ENCODE peak calls at places on chromosomes 3 and 15, in ten cellular contexts. K, T, C, I, D, M, Q, N, E and S are unnamed samples. For H3K9me3, the result is how much of the 10 kb centered on the place peaks cover.

GRCh38 chr3:57145852-57146251 is 19.3 kb downstream of the IL17RD start:
- DNase-seq in K (no peak), T (no peak), C (no peak), I (no peak), D (no peak), M (no peak), Q (no peak), N (no peak), E (no peak), S (no peak)

GRCh38 chr3:105369501-105370371 is 3.0 kb downstream of the ALCAM start:
- DNase-seq in K (peak), T (peak), C (peak), I (peak), D (peak), M (peak), Q (peak), N (peak), E (peak), S (peak)

GRCh38 chr3:159586587-159587202 is 401.9 kb upstream of the IL12A start:
- DNase-seq in K (peak), T (peak), C (no peak), I (no peak), D (no peak), M (no peak), Q (no peak), N (peak), E (peak), S (no peak)

GRCh38 chr15:90106522-90107117 is 4.4 kb upstream of the IDH2 start:
- DNase-seq in K (peak), T (peak), C (no peak), I (no peak), D (peak), M (no peak), Q (peak), N (peak), E (peak), S (peak)

GRCh38 chr3:40477671-40478070 is 749 bp downstream of the ZNF619 start:
- DNase-seq in K (no peak), T (no peak), C (no peak), I (no peak), D (no peak), M (no peak), Q (no peak), N (no peak), E (no peak), S (no peak)

GRCh38 chr3:58628823-58629562 is 37.6 kb downstream of the FAM3D start:
- DNase-seq in K (no peak), T (no peak), C (no peak), I (no peak), D (peak), M (peak), Q (no peak), N (peak), E (peak), S (peak)

GRCh38 chr3:49238274-49239127 is 38.5 kb downstream of the C3orf62 start:
- DNase-seq in K (no peak), T (peak), C (no peak), I (peak), D (no peak), M (peak), Q (no peak), N (no peak), E (peak), S (no peak)

GRCh38 chr3:180679178-180680096 is at the start of gene CCDC39:
- DNase-seq in K (peak), T (peak), C (peak), I (no peak), D (peak), M (peak), Q (peak), N (peak), E (peak), S (peak)

GRCh38 chr3:52054689-52055511 is 1.5 kb downstream of the DUSP7 start:
- DNase-seq in K (no peak), T (no peak), C (peak), I (no peak), D (no peak), M (no peak), Q (no peak), N (peak), E (no peak), S (no peak)

GRCh38 chr15:69194854-69195253 is 34.4 kb downstream of the GLCE start:
- DNase-seq in K (no peak), T (no peak), C (no peak), I (no peak), D (no peak), M (no peak), Q (no peak), N (no peak), E (peak), S (no peak)

GRCh38 chr15:88312941-88313579 is 56.5 kb upstream of the NTRK3 start:
- DNase-seq in K (no peak), T (no peak), C (no peak), I (no peak), D (no peak), M (no peak), Q (no peak), N (no peak), E (no peak), S (no peak)

GRCh38 chr3:172246107-172246870 is 202.0 kb downstream of the GHSR start:
- DNase-seq in K (no peak), T (no peak), C (no peak), I (no peak), D (no peak), M (no peak), Q (no peak), N (peak), E (no peak), S (no peak)

GRCh38 chr15:59052915-59053407 is 52.0 kb upstream of the CCNB2 start:
- DNase-seq in K (no peak), T (no peak), C (no peak), I (no peak), D (no peak), M (no peak), Q (no peak), N (no peak), E (no peak), S (no peak)

GRCh38 chr3:194637066-194637465 is 3.8 kb upstream of the TMEM44 start:
- DNase-seq in K (no peak), T (peak), C (no peak), I (no peak), D (no peak), M (no peak), Q (no peak), N (no peak), E (no peak), S (no peak)

GRCh38 chr3:184757010-184757651 is 45.3 kb upstream of the MAGEF1 start:
- DNase-seq in K (no peak), T (no peak), C (no peak), I (no peak), D (peak), M (peak), Q (peak), N (peak), E (peak), S (peak)

GRCh38 chr3:8713901-8714759 is 19.5 kb upstream of the CAV3 start:
- DNase-seq in K (peak), T (no peak), C (no peak), I (no peak), D (no peak), M (no peak), Q (no peak), N (no peak), E (peak), S (no peak)

GRCh38 chr3:124391774-124392173 is 338.5 kb upstream of the UMPS start:
- DNase-seq in K (no peak), T (no peak), C (no peak), I (no peak), D (no peak), M (no peak), Q (no peak), N (no peak), E (no peak), S (no peak)

GRCh38 chr15:76059320-76060097 is at the start of gene TMEM266:
- DNase-seq in K (peak), T (peak), C (no peak), I (no peak), D (peak), M (peak), Q (peak), N (peak), E (peak), S (no peak)

GRCh38 chr3:135084976-135085375 is 289.9 kb downstream of the EPHB1 start:
- DNase-seq in K (no peak), T (no peak), C (no peak), I (peak), D (no peak), M (no peak), Q (no peak), N (no peak), E (no peak), S (no peak)

GRCh38 chr3:106401666-106402319 is 533.0 kb upstream of the CBLB start:
- DNase-seq in K (no peak), T (no peak), C (no peak), I (no peak), D (no peak), M (no peak), Q (no peak), N (no peak), E (peak), S (no peak)

GRCh38 chr3:149004622-149005021 is 13.3 kb downstream of the GYG1 start:
- DNase-seq in K (no peak), T (no peak), C (no peak), I (no peak), D (peak), M (no peak), Q (no peak), N (no peak), E (no peak), S (no peak)

GRCh38 chr15:98505611-98506031 is 142.7 kb upstream of the IGF1R start:
- DNase-seq in K (no peak), T (no peak), C (no peak), I (peak), D (peak), M (peak), Q (peak), N (peak), E (no peak), S (no peak)

GRCh38 chr15:26772588-26773484 is at the start of gene GABRB3:
- DNase-seq in K (peak), T (no peak), C (no peak), I (no peak), D (peak), M (no peak), Q (peak), N (peak), E (peak), S (no peak)

GRCh38 chr15:47157827-47158226 is 559.5 kb upstream of the SEMA6D start:
- DNase-seq in K (no peak), T (no peak), C (no peak), I (no peak), D (no peak), M (no peak), Q (no peak), N (no peak), E (no peak), S (no peak)

GRCh38 chr3:100605358-100605757 is 4.0 kb upstream of the ADGRG7 start:
- DNase-seq in K (no peak), T (no peak), C (no peak), I (no peak), D (no peak), M (no peak), Q (no peak), N (peak), E (no peak), S (no peak)

GRCh38 chr15:65766422-65767263 is 25.4 kb downstream of the DENND4A start:
- DNase-seq in K (no peak), T (no peak), C (no peak), I (no peak), D (no peak), M (no peak), Q (no peak), N (no peak), E (no peak), S (no peak)

GRCh38 chr3:173109143-173109542 is 31.9 kb downstream of the SPATA16 start:
- DNase-seq in K (no peak), T (no peak), C (no peak), I (no peak), D (no peak), M (no peak), Q (no peak), N (no peak), E (no peak), S (no peak)

GRCh38 chr3:39407259-39407629 is 724 bp downstream of the RPSA start:
- DNase-seq in K (no peak), T (no peak), C (no peak), I (no peak), D (no peak), M (no peak), Q (no peak), N (no peak), E (peak), S (peak)

GRCh38 chr15:41891226-41891625 is 2.6 kb downstream of the SPTBN5 start:
- DNase-seq in K (no peak), T (no peak), C (no peak), I (no peak), D (peak), M (no peak), Q (no peak), N (peak), E (no peak), S (no peak)

GRCh38 chr3:62159693-62160092 is 213.7 kb downstream of the FEZF2 start:
- DNase-seq in K (no peak), T (no peak), C (no peak), I (no peak), D (peak), M (peak), Q (peak), N (peak), E (peak), S (no peak)

GRCh38 chr3:172249039-172249438 is 199.2 kb downstream of the GHSR start:
- DNase-seq in K (no peak), T (no peak), C (no peak), I (no peak), D (no peak), M (no peak), Q (no peak), N (no peak), E (peak), S (no peak)

DNA sequence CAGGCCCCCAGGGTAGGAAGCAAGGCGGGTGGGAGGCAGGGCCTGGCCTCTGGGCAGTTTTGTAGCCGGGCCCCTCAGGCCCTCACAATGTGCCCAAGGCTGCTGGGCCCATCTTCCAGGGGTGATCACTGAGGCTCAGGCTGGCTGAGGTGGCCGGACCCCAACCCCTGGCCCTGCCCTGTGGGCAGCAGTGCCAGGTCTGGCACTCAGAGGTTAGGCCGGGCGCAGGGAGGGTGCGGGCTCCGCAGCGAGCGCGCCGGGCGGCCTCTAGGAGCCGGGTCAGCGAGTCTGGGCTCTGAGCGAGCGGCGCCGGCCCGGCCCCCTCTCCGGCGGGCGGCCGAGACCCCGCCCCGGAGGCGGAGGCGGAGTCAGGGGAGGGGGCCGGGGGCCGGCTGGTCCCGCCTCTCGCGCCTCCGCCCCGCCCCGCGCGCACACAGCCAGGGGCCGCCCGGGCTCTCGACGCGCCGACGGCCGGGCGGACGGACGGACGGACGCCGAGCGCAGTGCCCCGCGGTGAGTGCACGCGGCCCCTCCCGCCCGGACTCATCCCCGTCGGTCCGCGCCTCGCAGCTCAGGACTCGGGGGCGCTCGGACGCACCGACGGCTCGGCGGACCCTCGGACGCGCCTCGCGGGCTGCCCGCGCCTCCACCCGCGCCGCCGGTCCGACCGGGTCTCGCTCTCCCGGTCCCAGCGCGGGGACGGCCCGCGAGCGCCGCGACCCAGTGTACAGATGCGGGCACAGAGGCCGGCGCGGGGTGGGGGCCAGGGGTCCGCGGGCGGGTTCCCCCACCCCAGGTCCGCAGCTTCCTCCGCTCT is at the start of gene FBLN2:
- DNase-seq in K (no peak), T (no peak), C (no peak), I (no peak), D (peak), M (no peak), Q (peak), N (peak), E (peak), S (peak)
- H3K4me3 ChIP-seq in K (peak), T (no peak), C (no peak), I (peak), D (peak), M (peak), Q (peak), N (peak), E (peak), S (peak)

DNA sequence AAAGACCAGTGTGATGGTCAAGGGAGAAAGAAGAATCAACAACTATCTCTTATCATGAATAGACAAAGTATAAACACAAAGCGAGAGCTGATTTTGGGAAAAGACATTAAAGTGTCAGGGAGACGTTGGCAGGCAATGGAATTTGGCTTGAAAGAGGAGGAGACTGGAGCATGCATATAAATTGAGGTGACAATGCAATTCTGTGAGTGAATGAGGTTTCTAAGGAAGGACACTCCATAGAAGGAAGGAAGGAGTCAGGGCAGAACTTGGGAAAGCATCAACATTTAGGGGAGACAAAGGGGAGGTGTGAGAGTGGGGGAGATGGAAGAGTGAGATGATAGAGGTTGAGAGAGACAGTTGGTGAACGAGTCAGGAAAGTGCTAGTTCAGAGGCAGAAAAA is 543.0 kb upstream of the TBL1XR1 start:
- DNase-seq in K (no peak), T (no peak), C (no peak), I (no peak), D (no peak), M (no peak), Q (no peak), N (no peak), E (no peak), S (no peak)
- H3K9me3 ChIP-seq in K (under half), T (under half), C (under half), I (under half), D (under half), M (under half), Q (under half), N (under half), E (under half), S (under half)

GRCh38 chr3:140931016-140931454 is 10.6 kb upstream of the SLC25A36 start:
- DNase-seq in K (no peak), T (no peak), C (no peak), I (no peak), D (no peak), M (no peak), Q (no peak), N (no peak), E (no peak), S (no peak)
- H3K4me3 ChIP-seq in K (no peak), T (no peak), C (no peak), I (no peak), D (no peak), M (no peak), Q (no peak), N (no peak), E (peak), S (no peak)

DNA sequence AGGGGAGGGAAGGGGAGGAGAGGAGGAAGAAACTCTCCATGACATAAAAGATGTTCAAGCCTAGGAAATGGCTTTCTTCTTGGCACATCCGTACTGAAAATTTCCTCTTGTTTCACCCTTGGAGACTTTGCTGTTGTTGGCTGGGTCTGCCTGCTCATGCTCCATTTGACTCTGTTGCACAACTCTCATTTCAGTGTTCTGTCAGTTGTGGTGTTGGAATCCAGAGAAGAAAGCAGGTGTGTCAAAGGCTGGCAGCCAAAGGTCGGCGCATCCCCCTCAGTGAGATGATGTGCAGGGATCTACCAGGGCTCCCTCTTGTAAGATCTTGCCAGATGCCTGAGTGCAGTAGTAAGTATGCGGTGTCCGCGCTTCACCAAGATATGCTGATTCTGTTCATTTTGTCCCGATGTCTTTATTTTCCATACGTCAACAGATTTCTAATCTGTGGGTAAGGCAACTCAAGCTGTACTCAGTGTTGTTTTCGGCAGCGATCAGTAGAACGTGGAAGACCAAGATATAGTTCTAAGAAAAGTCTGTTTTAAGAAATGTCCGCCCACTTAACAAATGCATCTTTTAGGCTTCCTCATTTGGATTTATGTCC is 265.2 kb upstream of the GOLGA6L4 start:
- DNase-seq in K (no peak), T (no peak), C (no peak), I (no peak), D (peak), M (no peak), Q (peak), N (peak), E (peak), S (no peak)
- H3K9me3 ChIP-seq in K (under half), T (under half), C (under half), I (under half), D (under half), M (under half), Q (under half), N (under half), E (under half), S (under half)

GRCh38 chr15:96354731-96355560 is 24.4 kb downstream of the NR2F2 start:
- DNase-seq in K (peak), T (peak), C (no peak), I (no peak), D (no peak), M (no peak), Q (no peak), N (peak), E (peak), S (peak)
- H3K4me3 ChIP-seq in K (peak), T (peak), C (no peak), I (peak), D (peak), M (peak), Q (peak), N (peak), E (peak), S (peak)

DNA sequence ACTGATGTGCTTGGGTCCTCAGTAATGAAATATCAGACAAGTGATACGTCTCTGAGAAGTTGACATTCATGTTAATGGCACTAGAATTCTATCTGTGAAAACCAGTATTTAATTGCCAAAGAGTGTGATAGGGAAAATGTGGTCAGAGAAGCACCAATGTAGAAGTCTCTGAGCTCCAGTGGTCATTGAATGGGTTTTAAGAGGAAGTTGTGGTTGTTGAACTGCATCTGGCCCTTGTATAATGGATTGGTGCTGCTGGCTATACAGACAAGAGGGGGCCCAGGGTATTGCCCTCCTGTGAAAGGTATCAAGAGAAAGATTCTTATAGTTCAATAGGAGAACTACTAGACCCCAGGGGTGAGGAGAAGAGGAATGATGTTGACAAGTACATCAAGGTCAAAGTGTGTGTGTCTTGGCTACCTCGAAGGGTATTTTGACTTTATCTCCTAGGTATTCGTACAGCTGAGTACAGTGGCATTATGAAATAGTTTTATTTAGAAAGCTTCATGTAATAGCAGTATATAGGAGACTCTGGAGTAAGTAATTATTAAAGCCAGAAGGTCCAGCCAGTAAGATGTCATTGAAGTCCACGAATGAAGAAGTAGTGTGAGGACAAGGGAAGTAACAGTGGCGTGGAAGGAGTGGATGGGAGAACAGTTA is 47.1 kb downstream of the CHD2 start:
- DNase-seq in K (no peak), T (no peak), C (no peak), I (no peak), D (no peak), M (no peak), Q (no peak), N (no peak), E (no peak), S (no peak)
- H3K9me3 ChIP-seq in K (under half), T (under half), C (under half), I (under half), D (under half), M (under half), Q (under half), N (under half), E (under half), S (under half)